ENCODE peak calls at places on chromosomes 16 and 17, in five cellular contexts. One of them, this sample, is unnamed. For H3K36me3, the result is how much of the 10 kb centered on the place peaks cover.

GRCh38 chr17:83203073-83203471 is 123.7 kb downstream of the METRNL start:
- DNase-seq in upper lobe of right lung: peak
- DNase-seq in effector memory CD4-positive, alpha-beta T cell: no peak
- DNase-seq in HepG2: peak
- DNase-seq in stomach: peak
- DNase-seq in this sample: peak

GRCh38 chr17:69286257-69286656 is 40.7 kb downstream of the ABCA5 start:
- DNase-seq in stomach: no peak
- DNase-seq in effector memory CD4-positive, alpha-beta T cell: no peak
- DNase-seq in HepG2: no peak
- DNase-seq in upper lobe of right lung: no peak
- DNase-seq in this sample: no peak

GRCh38 chr17:37605813-37606505 is 3.3 kb downstream of the SYNRG start:
- DNase-seq in stomach: no peak
- DNase-seq in effector memory CD4-positive, alpha-beta T cell: peak
- DNase-seq in HepG2: no peak
- DNase-seq in upper lobe of right lung: no peak
- DNase-seq in this sample: no peak

GRCh38 chr17:31488982-31489294 is 97.5 kb downstream of the RAB11FIP4 start:
- DNase-seq in HepG2: no peak
- DNase-seq in effector memory CD4-positive, alpha-beta T cell: no peak
- DNase-seq in upper lobe of right lung: no peak
- DNase-seq in stomach: peak
- DNase-seq in this sample: no peak

GRCh38 chr16:70767377-70768204 is 33.4 kb downstream of the VAC14 start:
- DNase-seq in effector memory CD4-positive, alpha-beta T cell: no peak
- DNase-seq in upper lobe of right lung: no peak
- DNase-seq in stomach: no peak
- DNase-seq in HepG2: no peak
- DNase-seq in this sample: no peak

GRCh38 chr16:56225013-56225742 is 33.9 kb downstream of the GNAO1 start:
- DNase-seq in stomach: no peak
- DNase-seq in HepG2: no peak
- DNase-seq in upper lobe of right lung: no peak
- DNase-seq in effector memory CD4-positive, alpha-beta T cell: no peak
- DNase-seq in this sample: no peak

GRCh38 chr16:24978370-24978914 is 36.7 kb downstream of the ARHGAP17 start:
- DNase-seq in effector memory CD4-positive, alpha-beta T cell: no peak
- DNase-seq in upper lobe of right lung: no peak
- DNase-seq in stomach: no peak
- DNase-seq in HepG2: no peak
- DNase-seq in this sample: no peak

GRCh38 chr16:75727221-75727620 is 931 bp upstream of the CPHXL start:
- DNase-seq in upper lobe of right lung: no peak
- DNase-seq in HepG2: peak
- DNase-seq in stomach: no peak
- DNase-seq in effector memory CD4-positive, alpha-beta T cell: no peak
- DNase-seq in this sample: peak

GRCh38 chr16:14164916-14165684 is 94.0 kb downstream of the MRTFB start:
- DNase-seq in stomach: no peak
- DNase-seq in effector memory CD4-positive, alpha-beta T cell: no peak
- DNase-seq in upper lobe of right lung: no peak
- DNase-seq in HepG2: no peak
- DNase-seq in this sample: no peak

GRCh38 chr16:10039220-10040096 is 142.8 kb downstream of the GRIN2A start:
- DNase-seq in effector memory CD4-positive, alpha-beta T cell: no peak
- DNase-seq in stomach: no peak
- DNase-seq in HepG2: no peak
- DNase-seq in upper lobe of right lung: no peak
- DNase-seq in this sample: no peak

GRCh38 chr17:35789044-35789443 is 6.4 kb downstream of the MMP28 start:
- DNase-seq in HepG2: no peak
- DNase-seq in effector memory CD4-positive, alpha-beta T cell: no peak
- DNase-seq in stomach: no peak
- DNase-seq in upper lobe of right lung: no peak
- DNase-seq in this sample: no peak

GRCh38 chr17:33038740-33039139 is 47.1 kb downstream of the SPACA3 start:
- DNase-seq in stomach: no peak
- DNase-seq in upper lobe of right lung: no peak
- DNase-seq in effector memory CD4-positive, alpha-beta T cell: no peak
- DNase-seq in HepG2: no peak
- DNase-seq in this sample: no peak

GRCh38 chr17:47941998-47942490 is 673 bp downstream of the PNPO start:
- DNase-seq in effector memory CD4-positive, alpha-beta T cell: no peak
- DNase-seq in stomach: no peak
- DNase-seq in HepG2: peak
- DNase-seq in upper lobe of right lung: no peak
- DNase-seq in this sample: peak

GRCh38 chr16:53545433-53545832 is 42.4 kb upstream of the AKTIP start:
- DNase-seq in stomach: no peak
- DNase-seq in effector memory CD4-positive, alpha-beta T cell: peak
- DNase-seq in HepG2: peak
- DNase-seq in upper lobe of right lung: no peak
- DNase-seq in this sample: no peak

GRCh38 chr17:58538801-58539410 is 24.5 kb upstream of the MTMR4 start:
- DNase-seq in upper lobe of right lung: no peak
- DNase-seq in effector memory CD4-positive, alpha-beta T cell: no peak
- DNase-seq in stomach: no peak
- DNase-seq in HepG2: no peak
- DNase-seq in this sample: no peak

GRCh38 chr17:80432350-80432955 is 17.5 kb downstream of the ENDOV start:
- DNase-seq in stomach: no peak
- DNase-seq in HepG2: no peak
- DNase-seq in upper lobe of right lung: no peak
- DNase-seq in effector memory CD4-positive, alpha-beta T cell: no peak
- DNase-seq in this sample: no peak

GRCh38 chr16:73187163-73187562 is 139.2 kb upstream of the ZFHX3 start:
- DNase-seq in upper lobe of right lung: no peak
- DNase-seq in effector memory CD4-positive, alpha-beta T cell: no peak
- DNase-seq in stomach: no peak
- DNase-seq in HepG2: peak
- DNase-seq in this sample: no peak

GRCh38 chr16:15879255-15879804 is 9.1 kb downstream of the CEP20 start:
- DNase-seq in effector memory CD4-positive, alpha-beta T cell: no peak
- DNase-seq in stomach: no peak
- DNase-seq in upper lobe of right lung: no peak
- DNase-seq in HepG2: peak
- DNase-seq in this sample: no peak

GRCh38 chr16:20637247-20637646 is 60.2 kb downstream of the ACSM1 start:
- DNase-seq in HepG2: no peak
- DNase-seq in stomach: no peak
- DNase-seq in effector memory CD4-positive, alpha-beta T cell: no peak
- DNase-seq in upper lobe of right lung: no peak
- DNase-seq in this sample: no peak

GRCh38 chr17:44221072-44221861 is 1.8 kb upstream of the UBTF start:
- DNase-seq in stomach: peak
- DNase-seq in effector memory CD4-positive, alpha-beta T cell: peak
- DNase-seq in HepG2: peak
- DNase-seq in upper lobe of right lung: peak
- DNase-seq in this sample: peak
- H3K36me3 ChIP-seq in stomach: under half
- H3K36me3 ChIP-seq in effector memory CD4-positive, alpha-beta T cell: under half
- H3K36me3 ChIP-seq in HepG2: under half
- H3K36me3 ChIP-seq in upper lobe of right lung: under half
- H3K36me3 ChIP-seq in this sample: under half

GRCh38 chr16:67246945-67247697 is at the start of gene FHOD1:
- DNase-seq in upper lobe of right lung: peak
- DNase-seq in effector memory CD4-positive, alpha-beta T cell: peak
- DNase-seq in HepG2: peak
- DNase-seq in stomach: peak
- DNase-seq in this sample: peak
- H3K36me3 ChIP-seq in upper lobe of right lung: under half
- H3K36me3 ChIP-seq in effector memory CD4-positive, alpha-beta T cell: under half
- H3K36me3 ChIP-seq in HepG2: under half
- H3K36me3 ChIP-seq in stomach: under half
- H3K36me3 ChIP-seq in this sample: under half

GRCh38 chr17:43531955-43532354 is 14.2 kb downstream of the ETV4 start:
- DNase-seq in HepG2: peak
- DNase-seq in upper lobe of right lung: peak
- DNase-seq in effector memory CD4-positive, alpha-beta T cell: no peak
- DNase-seq in stomach: no peak
- DNase-seq in this sample: no peak
- H3K36me3 ChIP-seq in HepG2: under half
- H3K36me3 ChIP-seq in upper lobe of right lung: under half
- H3K36me3 ChIP-seq in effector memory CD4-positive, alpha-beta T cell: under half
- H3K36me3 ChIP-seq in stomach: under half
- H3K36me3 ChIP-seq in this sample: under half

DNA sequence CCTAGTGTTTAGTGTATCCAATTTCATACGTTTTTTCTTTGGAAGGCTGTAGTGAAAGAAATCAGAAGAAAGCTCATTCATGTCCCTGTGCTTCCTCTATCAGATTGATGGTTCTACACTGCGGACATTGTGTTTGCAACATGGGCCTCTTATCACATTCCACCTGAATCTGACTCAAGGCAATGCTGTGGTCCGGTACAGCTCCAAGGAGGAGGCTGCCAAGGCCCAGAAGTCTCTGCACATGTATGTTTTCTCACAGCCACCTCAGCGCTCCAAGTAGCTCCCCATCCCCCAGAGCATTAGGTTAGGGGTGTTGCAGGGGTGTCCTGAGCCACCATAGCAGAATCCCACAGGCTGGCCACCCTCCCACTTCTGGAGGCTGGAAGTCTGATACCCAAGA is 25.2 kb downstream of the TMC6 start:
- DNase-seq in stomach: no peak
- DNase-seq in effector memory CD4-positive, alpha-beta T cell: no peak
- DNase-seq in upper lobe of right lung: no peak
- DNase-seq in HepG2: no peak
- DNase-seq in this sample: no peak
- H3K36me3 ChIP-seq in stomach: under half
- H3K36me3 ChIP-seq in effector memory CD4-positive, alpha-beta T cell: under half
- H3K36me3 ChIP-seq in upper lobe of right lung: half or more
- H3K36me3 ChIP-seq in HepG2: under half
- H3K36me3 ChIP-seq in this sample: under half

GRCh38 chr16:12994402-12994801 is 93.0 kb downstream of the SHISA9 start:
- DNase-seq in effector memory CD4-positive, alpha-beta T cell: no peak
- DNase-seq in stomach: no peak
- DNase-seq in upper lobe of right lung: no peak
- DNase-seq in HepG2: no peak
- DNase-seq in this sample: no peak
- H3K36me3 ChIP-seq in effector memory CD4-positive, alpha-beta T cell: under half
- H3K36me3 ChIP-seq in stomach: under half
- H3K36me3 ChIP-seq in upper lobe of right lung: under half
- H3K36me3 ChIP-seq in HepG2: under half
- H3K36me3 ChIP-seq in this sample: under half

GRCh38 chr16:29982560-29983419 is 9.1 kb downstream of the TAOK2 start:
- DNase-seq in HepG2: no peak
- DNase-seq in effector memory CD4-positive, alpha-beta T cell: no peak
- DNase-seq in upper lobe of right lung: no peak
- DNase-seq in stomach: no peak
- DNase-seq in this sample: no peak
- H3K36me3 ChIP-seq in HepG2: half or more
- H3K36me3 ChIP-seq in effector memory CD4-positive, alpha-beta T cell: half or more
- H3K36me3 ChIP-seq in upper lobe of right lung: half or more
- H3K36me3 ChIP-seq in stomach: half or more
- H3K36me3 ChIP-seq in this sample: under half

DNA sequence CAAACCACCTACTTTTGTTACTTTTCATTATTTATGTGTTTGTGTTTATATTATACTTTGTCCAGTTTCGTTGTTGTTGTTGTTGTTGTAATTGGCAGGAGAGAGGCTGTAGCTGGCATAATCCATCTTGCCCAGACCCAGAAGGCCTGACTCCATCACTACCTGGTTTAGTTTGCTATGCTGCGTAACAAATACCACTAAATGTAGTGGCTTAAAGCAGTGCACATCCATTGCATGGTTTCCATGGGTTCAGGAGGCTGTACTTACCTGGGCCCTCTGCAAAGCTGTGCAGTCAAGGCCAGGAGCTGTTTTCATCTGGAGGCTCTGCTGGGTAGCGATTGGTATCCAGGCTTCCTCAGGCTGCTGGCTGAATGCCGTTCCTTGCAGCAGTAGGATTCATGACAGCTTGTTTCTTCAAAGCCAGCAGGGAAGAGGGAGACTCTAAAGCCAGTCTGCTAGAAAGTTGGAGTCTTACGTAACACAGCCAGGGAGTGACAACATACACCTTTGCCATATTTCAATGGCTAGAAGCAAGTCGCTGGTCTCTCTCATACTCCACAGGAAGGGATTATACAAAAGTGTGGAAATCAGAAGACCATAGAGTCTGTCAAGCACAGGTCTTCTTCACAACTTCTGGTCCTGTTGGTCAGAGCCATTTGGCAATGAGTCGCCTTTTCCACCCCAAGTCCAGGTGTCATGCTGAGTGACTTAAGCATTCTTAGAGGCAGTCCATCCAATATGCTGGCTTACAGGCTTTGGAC is 41.1 kb downstream of the TNRC6C start:
- DNase-seq in upper lobe of right lung: no peak
- DNase-seq in effector memory CD4-positive, alpha-beta T cell: no peak
- DNase-seq in HepG2: peak
- DNase-seq in stomach: no peak
- DNase-seq in this sample: no peak
- H3K36me3 ChIP-seq in upper lobe of right lung: under half
- H3K36me3 ChIP-seq in effector memory CD4-positive, alpha-beta T cell: under half
- H3K36me3 ChIP-seq in HepG2: under half
- H3K36me3 ChIP-seq in stomach: under half
- H3K36me3 ChIP-seq in this sample: under half